ENCODE peak calls at places on chromosomes 5 and 9, in four cellular contexts. W is activated naive CD8-positive, alpha-beta T cell treated with anti-CD3 and anti-CD28 coated beads, Interleukin-2, amount 50 U/mL, for 24 hours; E is NCI-H460; I is COR-L47. C is an unnamed sample.

GRCh38 chr5:81269751-81270686 is 31.4 kb upstream of the ZCCHC9 start:
- DNase-seq in I (peak; percentile 67), W (no peak), E (no peak), C (peak; percentile 66)

GRCh38 chr5:40052812-40053211 is 626.9 kb upstream of the PTGER4 start:
- DNase-seq in W (no peak), E (peak; percentile 29), I (no peak), C (no peak)

GRCh38 chr5:73901045-73901444 is 275.0 kb downstream of the ARHGEF28 start:
- DNase-seq in W (no peak), I (no peak), E (peak; percentile 54), C (no peak)

GRCh38 chr5:142545653-142546322 is 140.1 kb downstream of the FGF1 start:
- DNase-seq in E (no peak), W (no peak), I (no peak), C (no peak)

GRCh38 chr5:106047341-106047740 is 1623.4 kb downstream of the EFNA5 start:
- DNase-seq in E (no peak), W (no peak), I (no peak), C (no peak)

GRCh38 chr5:14258840-14259239 is 115.7 kb downstream of the TRIO start:
- DNase-seq in W (no peak), I (no peak), E (no peak), C (no peak)

GRCh38 chr5:172558076-172558990 is 82.7 kb upstream of the NEURL1B start:
- DNase-seq in E (no peak), W (no peak), I (no peak), C (no peak)

GRCh38 chr5:134917070-134917831 is 12.3 kb downstream of the PCBD2 start:
- DNase-seq in I (no peak), W (no peak), E (no peak), C (no peak)

GRCh38 chr9:135108801-135109500 is 21.5 kb downstream of the OLFM1 start:
- DNase-seq in I (no peak), E (no peak), W (no peak), C (no peak)

GRCh38 chr5:54637654-54638053 is 120.1 kb downstream of the SNX18 start:
- DNase-seq in E (no peak), W (no peak), I (no peak), C (no peak)

GRCh38 chr5:31663519-31663918 is 24.6 kb downstream of the PDZD2 start:
- DNase-seq in W (no peak), I (no peak), E (no peak), C (no peak)

GRCh38 chr5:107430077-107430625 is 240.6 kb downstream of the EFNA5 start:
- DNase-seq in I (no peak), E (no peak), W (no peak), C (no peak)